ENCODE peak calls at places on chromosomes 5 and 9, in four cellular contexts. One of them, this sample, is unnamed.
A peak's percentile ranks its signal among the peaks of the same experiment; 100 is the strongest.

GRCh38 chr9:23683476-23684095 is 142.5 kb downstream of the ELAVL2 start:
- DNase-seq in MM.1S: no peak
- DNase-seq in Calu3: no peak
- DNase-seq in brain microvascular endothelial cell: no peak
- DNase-seq in this sample: no peak

GRCh38 chr9:21746550-21746949 is 55.9 kb upstream of the MTAP start:
- DNase-seq in Calu3: no peak
- DNase-seq in brain microvascular endothelial cell: no peak
- DNase-seq in MM.1S: no peak
- DNase-seq in this sample: no peak

GRCh38 chr9:100322954-100323536 is 29.7 kb downstream of the TEX10 start:
- DNase-seq in MM.1S: peak; percentile 59
- DNase-seq in brain microvascular endothelial cell: peak; percentile 61
- DNase-seq in Calu3: peak; percentile 2
- DNase-seq in this sample: peak; percentile 9

GRCh38 chr5:139914218-139914807 is 118.7 kb downstream of the PSD2 start:
- DNase-seq in Calu3: no peak
- DNase-seq in brain microvascular endothelial cell: no peak
- DNase-seq in MM.1S: no peak
- DNase-seq in this sample: no peak

GRCh38 chr5:129991780-129992179 is 87.5 kb downstream of the CHSY3 start:
- DNase-seq in brain microvascular endothelial cell: no peak
- DNase-seq in MM.1S: no peak
- DNase-seq in Calu3: no peak
- DNase-seq in this sample: no peak

GRCh38 chr9:71549023-71549422 is 219.3 kb downstream of the CEMIP2 start:
- DNase-seq in brain microvascular endothelial cell: no peak
- DNase-seq in Calu3: no peak
- DNase-seq in MM.1S: no peak
- DNase-seq in this sample: peak; percentile 28

GRCh38 chr5:85017271-85017670 is 632.6 kb upstream of the EDIL3 start:
- DNase-seq in MM.1S: no peak
- DNase-seq in brain microvascular endothelial cell: no peak
- DNase-seq in Calu3: no peak
- DNase-seq in this sample: no peak

GRCh38 chr9:306907-307306 is 92.2 kb downstream of the DOCK8 start:
- DNase-seq in brain microvascular endothelial cell: no peak
- DNase-seq in Calu3: no peak
- DNase-seq in MM.1S: peak; percentile 37
- DNase-seq in this sample: no peak

GRCh38 chr5:15614679-15615078 is 114.7 kb downstream of the FBXL7 start:
- DNase-seq in brain microvascular endothelial cell: no peak
- DNase-seq in MM.1S: no peak
- DNase-seq in Calu3: no peak
- DNase-seq in this sample: no peak

GRCh38 chr5:119274767-119275130 is 81.1 kb upstream of the TNFAIP8 start:
- DNase-seq in Calu3: no peak
- DNase-seq in MM.1S: peak; percentile 30
- DNase-seq in brain microvascular endothelial cell: peak; percentile 74
- DNase-seq in this sample: no peak

GRCh38 chr5:157761690-157762611 is 18.4 kb downstream of the LSM11 start:
- DNase-seq in brain microvascular endothelial cell: peak; percentile 69
- DNase-seq in MM.1S: peak; percentile 66
- DNase-seq in Calu3: peak; percentile 62
- DNase-seq in this sample: peak; percentile 74

GRCh38 chr5:143066556-143067281 is 296.5 kb downstream of the ARHGAP26 start:
- DNase-seq in Calu3: no peak
- DNase-seq in brain microvascular endothelial cell: no peak
- DNase-seq in MM.1S: peak; percentile 27
- DNase-seq in this sample: peak; percentile 44

GRCh38 chr5:171601266-171601881 is 181.9 kb downstream of the FGF18 start:
- DNase-seq in MM.1S: no peak
- DNase-seq in brain microvascular endothelial cell: no peak
- DNase-seq in Calu3: no peak
- DNase-seq in this sample: no peak

GRCh38 chr9:78213696-78214095 is 22.2 kb upstream of the CEP78 start:
- DNase-seq in brain microvascular endothelial cell: peak; percentile 10
- DNase-seq in MM.1S: peak; percentile 39
- DNase-seq in Calu3: no peak
- DNase-seq in this sample: peak; percentile 29

GRCh38 chr5:27308151-27308550 is 269.8 kb upstream of the CDH9 start:
- DNase-seq in MM.1S: no peak
- DNase-seq in brain microvascular endothelial cell: peak; percentile 23
- DNase-seq in Calu3: no peak
- DNase-seq in this sample: no peak

GRCh38 chr9:129752915-129753724 is at the start of gene PTGES:
- DNase-seq in brain microvascular endothelial cell: peak; percentile 89
- DNase-seq in MM.1S: peak; percentile 27
- DNase-seq in Calu3: peak; percentile 69
- DNase-seq in this sample: peak; percentile 67

GRCh38 chr5:60883229-60883628 is 39.2 kb upstream of the ELOVL7 start:
- DNase-seq in brain microvascular endothelial cell: peak; percentile 21
- DNase-seq in Calu3: peak; percentile 3
- DNase-seq in MM.1S: peak; percentile 23
- DNase-seq in this sample: peak; percentile 44

GRCh38 chr5:138647261-138647788 is 72.1 kb upstream of the HSPA9 start:
- DNase-seq in MM.1S: no peak
- DNase-seq in Calu3: no peak
- DNase-seq in brain microvascular endothelial cell: peak; percentile 36
- DNase-seq in this sample: no peak

GRCh38 chr5:162323471-162323870 is 255.9 kb downstream of the GABRG2 start:
- DNase-seq in brain microvascular endothelial cell: no peak
- DNase-seq in MM.1S: no peak
- DNase-seq in Calu3: no peak
- DNase-seq in this sample: no peak

GRCh38 chr5:116289276-116289675 is 204.5 kb downstream of the COMMD10 start:
- DNase-seq in Calu3: peak; percentile 15
- DNase-seq in MM.1S: no peak
- DNase-seq in brain microvascular endothelial cell: no peak
- DNase-seq in this sample: no peak

GRCh38 chr9:113293285-113293874 is 9.8 kb downstream of the RNF183 start:
- DNase-seq in Calu3: no peak
- DNase-seq in brain microvascular endothelial cell: no peak
- DNase-seq in MM.1S: no peak
- DNase-seq in this sample: no peak

GRCh38 chr5:177434437-177434836 is 8.0 kb downstream of the GRK6 start:
- DNase-seq in Calu3: no peak
- DNase-seq in brain microvascular endothelial cell: no peak
- DNase-seq in MM.1S: no peak
- DNase-seq in this sample: no peak

GRCh38 chr5:6143523-6143922 is 234.8 kb downstream of the MED10 start:
- DNase-seq in Calu3: no peak
- DNase-seq in MM.1S: no peak
- DNase-seq in brain microvascular endothelial cell: no peak
- DNase-seq in this sample: no peak

GRCh38 chr9:94872921-94873511 is 146.5 kb downstream of the AOPEP start:
- DNase-seq in Calu3: no peak
- DNase-seq in MM.1S: no peak
- DNase-seq in brain microvascular endothelial cell: no peak
- DNase-seq in this sample: no peak

GRCh38 chr9:98783518-98784226 is 12.7 kb downstream of the ANKS6 start:
- DNase-seq in MM.1S: no peak
- DNase-seq in Calu3: no peak
- DNase-seq in brain microvascular endothelial cell: no peak
- DNase-seq in this sample: no peak

DNA sequence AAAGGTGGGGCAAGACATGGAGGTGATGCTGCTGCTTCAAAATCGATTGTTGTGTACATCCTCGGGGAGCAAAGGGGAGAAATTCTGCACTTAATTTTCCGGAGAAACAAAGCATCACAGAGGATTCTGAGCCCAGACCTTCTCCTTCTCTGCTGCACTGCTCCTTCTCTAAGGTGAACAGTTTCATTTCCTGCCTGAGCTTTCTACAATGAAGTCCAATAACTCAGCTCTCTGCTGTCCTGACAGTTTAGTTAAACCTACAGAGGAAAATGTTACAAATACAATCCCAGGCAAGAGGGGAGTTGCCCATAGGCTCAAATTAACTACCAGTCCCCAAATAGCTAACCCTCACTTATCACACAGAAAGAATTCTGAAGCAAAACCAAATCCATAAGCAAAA is 206.3 kb downstream of the EFNA5 start:
- DNase-seq in Calu3: no peak
- DNase-seq in MM.1S: peak; percentile 18
- DNase-seq in brain microvascular endothelial cell: no peak
- DNase-seq in this sample: no peak
- TF ChIP-seq CTCF in Calu3: no peak
- TF ChIP-seq CTCF in MM.1S: no peak
- TF ChIP-seq CTCF in brain microvascular endothelial cell: no peak
- TF ChIP-seq CTCF in this sample: no peak

GRCh38 chr5:135978212-135978631 is 23.4 kb upstream of the LECT2 start:
- DNase-seq in brain microvascular endothelial cell: no peak
- DNase-seq in Calu3: no peak
- DNase-seq in MM.1S: no peak
- DNase-seq in this sample: no peak

GRCh38 chr5:135979510-135979909 is 24.7 kb upstream of the LECT2 start:
- DNase-seq in Calu3: no peak
- DNase-seq in brain microvascular endothelial cell: peak; percentile 57
- DNase-seq in MM.1S: no peak
- DNase-seq in this sample: no peak

GRCh38 chr5:135976216-135976615 is 21.4 kb upstream of the LECT2 start:
- DNase-seq in MM.1S: no peak
- DNase-seq in Calu3: no peak
- DNase-seq in brain microvascular endothelial cell: no peak
- DNase-seq in this sample: no peak

GRCh38 chr5:135978993-135979392 is 24.2 kb upstream of the LECT2 start:
- DNase-seq in brain microvascular endothelial cell: no peak
- DNase-seq in MM.1S: no peak
- DNase-seq in Calu3: no peak
- DNase-seq in this sample: no peak

DNA sequence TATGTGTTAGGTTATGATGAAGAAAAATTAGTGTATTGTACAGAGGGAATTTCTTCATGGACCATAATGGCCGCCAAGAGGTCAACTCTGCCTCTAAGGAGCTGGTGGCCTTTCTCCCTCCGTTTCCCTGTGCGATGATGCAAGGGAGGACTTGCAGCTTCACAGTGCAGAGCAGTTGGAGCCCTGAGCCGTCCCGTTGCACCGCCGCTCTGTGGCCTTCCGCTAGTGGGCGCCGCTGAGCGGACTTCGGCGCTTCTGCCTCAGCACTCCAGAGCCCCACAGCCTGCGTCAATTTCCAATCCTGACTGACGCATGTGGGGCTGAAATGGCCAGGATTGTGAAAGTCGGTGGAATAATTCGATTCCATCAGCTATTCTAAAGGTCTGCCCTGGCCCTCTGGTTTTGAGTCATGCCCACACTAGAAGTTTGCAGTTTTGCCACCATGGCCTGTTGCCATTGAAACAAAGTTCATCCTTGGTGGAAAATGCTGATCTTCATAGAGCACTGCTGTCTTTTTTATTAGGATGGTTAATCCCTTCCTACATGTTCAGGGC is 22.7 kb upstream of the LECT2 start:
- DNase-seq in Calu3: peak; percentile 79
- DNase-seq in brain microvascular endothelial cell: peak; percentile 36
- DNase-seq in MM.1S: peak; percentile 47
- DNase-seq in this sample: peak; percentile 49
- TF ChIP-seq CTCF in Calu3: peak; percentile 66
- TF ChIP-seq CTCF in brain microvascular endothelial cell: peak; percentile 94
- TF ChIP-seq CTCF in MM.1S: peak; percentile 76
- TF ChIP-seq CTCF in this sample: peak; percentile 95

GRCh38 chr5:141951341-141951781 is 6.6 kb downstream of the PCDH12 start:
- DNase-seq in brain microvascular endothelial cell: no peak
- DNase-seq in MM.1S: no peak
- DNase-seq in Calu3: peak; percentile 47
- DNase-seq in this sample: peak; percentile 73
- TF ChIP-seq CTCF in brain microvascular endothelial cell: peak; percentile 77
- TF ChIP-seq CTCF in MM.1S: peak; percentile 40
- TF ChIP-seq CTCF in Calu3: peak; percentile 58
- TF ChIP-seq CTCF in this sample: peak; percentile 54

GRCh38 chr5:147509710-147510651 is at the start of gene DPYSL3:
- DNase-seq in brain microvascular endothelial cell: peak; percentile 44
- DNase-seq in MM.1S: no peak
- DNase-seq in Calu3: peak; percentile 82
- DNase-seq in this sample: peak; percentile 28
- TF ChIP-seq CTCF in brain microvascular endothelial cell: peak; percentile 57
- TF ChIP-seq CTCF in MM.1S: no peak
- TF ChIP-seq CTCF in Calu3: peak; percentile 33
- TF ChIP-seq CTCF in this sample: no peak

DNA sequence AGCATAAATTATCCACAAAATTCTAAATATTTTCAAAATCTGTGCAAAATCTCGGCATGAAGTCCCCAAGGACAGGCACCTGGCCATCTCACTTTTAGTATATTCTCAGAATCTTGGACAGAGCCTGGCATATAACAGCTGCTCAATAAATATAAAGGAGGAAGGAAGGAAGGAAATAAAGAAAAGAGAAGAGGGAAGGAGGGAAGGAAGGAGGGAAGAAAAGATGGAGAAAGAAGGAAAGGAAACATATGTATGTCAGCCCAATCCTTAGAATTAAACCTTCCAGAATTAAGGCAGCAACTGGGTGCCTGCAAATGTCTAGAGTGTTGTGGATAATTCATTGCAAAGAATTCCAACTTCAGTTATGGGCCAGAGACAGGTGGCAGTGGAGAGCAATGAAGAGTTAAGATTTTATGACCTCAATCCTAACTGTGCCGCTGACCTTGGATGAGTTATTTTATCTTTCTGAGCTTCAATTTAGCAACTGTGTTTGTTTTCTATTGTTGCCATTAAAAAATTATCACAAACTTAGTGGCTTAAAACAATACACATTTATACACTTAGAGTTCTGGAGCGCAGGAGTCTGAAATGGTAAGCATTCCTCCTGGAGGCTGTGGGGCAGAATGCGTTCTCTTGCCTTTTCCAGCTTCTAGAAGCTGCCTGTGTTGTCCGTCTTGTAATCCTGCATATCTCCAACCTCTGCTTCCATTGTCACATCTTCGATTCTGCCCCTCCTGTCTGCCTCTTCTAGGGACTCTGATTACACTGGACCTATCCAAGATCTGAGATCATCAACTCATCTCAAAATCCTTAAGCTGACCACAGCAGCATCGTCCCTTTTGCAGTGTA is 200.8 kb upstream of the MSX2 start:
- DNase-seq in Calu3: no peak
- DNase-seq in MM.1S: no peak
- DNase-seq in brain microvascular endothelial cell: no peak
- DNase-seq in this sample: no peak
- TF ChIP-seq CTCF in Calu3: no peak
- TF ChIP-seq CTCF in MM.1S: no peak
- TF ChIP-seq CTCF in brain microvascular endothelial cell: no peak
- TF ChIP-seq CTCF in this sample: no peak

This sample was measured in GM13977.